ENCODE peak calls at places on chromosomes 12 and 14, in four cellular contexts. One of them, this sample, is unnamed.

GRCh38 chr14:55771242-55772025 is 191.4 kb downstream of the KTN1 start:
- DNase-seq in IMR-90: no peak
- DNase-seq in mesenchymal stem cell: no peak
- DNase-seq in H9: no peak
- DNase-seq in this sample: no peak

GRCh38 chr12:30440826-30441602 is 254.7 kb downstream of the IPO8 start:
- DNase-seq in IMR-90: peak
- DNase-seq in mesenchymal stem cell: peak
- DNase-seq in H9: peak
- DNase-seq in this sample: peak

GRCh38 chr12:68805592-68806120 is 2.3 kb upstream of the MDM2 start:
- DNase-seq in IMR-90: peak
- DNase-seq in mesenchymal stem cell: no peak
- DNase-seq in H9: no peak
- DNase-seq in this sample: no peak

GRCh38 chr14:52536269-52536668 is 16.0 kb downstream of the TXNDC16 start:
- DNase-seq in IMR-90: no peak
- DNase-seq in mesenchymal stem cell: no peak
- DNase-seq in H9: no peak
- DNase-seq in this sample: no peak

GRCh38 chr14:53236708-53237107 is 83.6 kb upstream of the DDHD1 start:
- DNase-seq in IMR-90: no peak
- DNase-seq in mesenchymal stem cell: no peak
- DNase-seq in H9: no peak
- DNase-seq in this sample: peak

GRCh38 chr12:63220921-63221320 is 69.9 kb upstream of the AVPR1A start:
- DNase-seq in IMR-90: no peak
- DNase-seq in mesenchymal stem cell: no peak
- DNase-seq in H9: no peak
- DNase-seq in this sample: no peak

GRCh38 chr12:116508145-116509121 is 50.7 kb upstream of the MAP1LC3B2 start:
- DNase-seq in IMR-90: no peak
- DNase-seq in mesenchymal stem cell: peak
- DNase-seq in H9: peak
- DNase-seq in this sample: peak

GRCh38 chr14:22848391-22849164 is 12.2 kb downstream of the MMP14 start:
- DNase-seq in IMR-90: peak
- DNase-seq in mesenchymal stem cell: peak
- DNase-seq in H9: peak
- DNase-seq in this sample: peak

GRCh38 chr12:9615420-9616135 is 7.9 kb upstream of the KLRB1 start:
- DNase-seq in IMR-90: no peak
- DNase-seq in mesenchymal stem cell: no peak
- DNase-seq in H9: no peak
- DNase-seq in this sample: no peak

GRCh38 chr14:22685467-22685866 is 41.3 kb upstream of the OR6J1 start:
- DNase-seq in IMR-90: no peak
- DNase-seq in mesenchymal stem cell: no peak
- DNase-seq in H9: no peak
- DNase-seq in this sample: peak

GRCh38 chr12:102730996-102731395 is 186.0 kb downstream of the PAH start:
- DNase-seq in IMR-90: no peak
- DNase-seq in mesenchymal stem cell: no peak
- DNase-seq in H9: peak
- DNase-seq in this sample: peak
- H3K4ac ChIP-seq in IMR-90: no peak
- H3K4ac ChIP-seq in mesenchymal stem cell: no peak
- H3K4ac ChIP-seq in H9: no peak
- H3K4ac ChIP-seq in this sample: no peak

DNA sequence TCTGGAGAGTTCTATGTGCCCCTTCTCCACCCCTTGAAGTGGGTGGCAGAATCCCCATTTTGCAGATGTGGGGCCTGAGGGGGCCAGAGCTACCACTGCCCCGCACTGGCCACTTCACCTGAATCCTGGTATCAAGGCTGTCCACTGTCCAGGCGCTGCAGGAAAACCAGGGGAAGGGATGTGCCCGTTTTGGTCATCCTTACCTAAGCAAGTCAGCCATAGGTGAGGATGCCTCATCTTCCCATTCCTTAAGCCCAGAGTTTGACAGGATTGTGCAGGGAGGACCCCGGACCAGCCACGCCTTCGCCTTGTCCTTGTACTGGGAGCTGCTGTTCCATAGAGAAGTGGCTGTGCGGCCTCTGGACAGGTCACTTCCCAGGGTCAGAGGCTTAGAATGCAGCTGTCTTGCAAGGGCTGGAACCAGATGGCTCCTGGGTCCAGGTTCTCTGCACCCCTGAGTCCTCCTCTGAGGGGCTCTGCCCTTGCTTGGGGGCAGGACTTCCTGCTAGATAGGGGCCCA is 54.6 kb upstream of the RIN3 start:
- DNase-seq in IMR-90: no peak
- DNase-seq in mesenchymal stem cell: no peak
- DNase-seq in H9: peak
- DNase-seq in this sample: no peak
- H3K4me2 ChIP-seq in IMR-90: no peak
- H3K4me2 ChIP-seq in mesenchymal stem cell: no peak
- H3K4me2 ChIP-seq in H9: no peak
- H3K4me2 ChIP-seq in this sample: no peak

GRCh38 chr12:124286946-124287345 is 7.9 kb upstream of the RFLNA start:
- DNase-seq in IMR-90: no peak
- DNase-seq in mesenchymal stem cell: no peak
- DNase-seq in H9: no peak
- DNase-seq in this sample: no peak
- H2BK15ac ChIP-seq in IMR-90: no peak
- H2BK15ac ChIP-seq in mesenchymal stem cell: no peak
- H2BK15ac ChIP-seq in H9: no peak
- H2BK15ac ChIP-seq in this sample: no peak

GRCh38 chr12:108611884-108612415 is 14.1 kb upstream of the TMEM119 start:
- DNase-seq in IMR-90: peak
- DNase-seq in mesenchymal stem cell: peak
- DNase-seq in H9: peak
- DNase-seq in this sample: peak

GRCh38 chr12:108614639-108615038 is 16.8 kb upstream of the TMEM119 start:
- DNase-seq in IMR-90: no peak
- DNase-seq in mesenchymal stem cell: no peak
- DNase-seq in H9: no peak
- DNase-seq in this sample: no peak

GRCh38 chr12:108612788-108613282 is 15.0 kb upstream of the TMEM119 start:
- DNase-seq in IMR-90: no peak
- DNase-seq in mesenchymal stem cell: no peak
- DNase-seq in H9: peak
- DNase-seq in this sample: peak

GRCh38 chr12:108614041-108614440 is 16.2 kb upstream of the TMEM119 start:
- DNase-seq in IMR-90: no peak
- DNase-seq in mesenchymal stem cell: no peak
- DNase-seq in H9: no peak
- DNase-seq in this sample: no peak

DNA sequence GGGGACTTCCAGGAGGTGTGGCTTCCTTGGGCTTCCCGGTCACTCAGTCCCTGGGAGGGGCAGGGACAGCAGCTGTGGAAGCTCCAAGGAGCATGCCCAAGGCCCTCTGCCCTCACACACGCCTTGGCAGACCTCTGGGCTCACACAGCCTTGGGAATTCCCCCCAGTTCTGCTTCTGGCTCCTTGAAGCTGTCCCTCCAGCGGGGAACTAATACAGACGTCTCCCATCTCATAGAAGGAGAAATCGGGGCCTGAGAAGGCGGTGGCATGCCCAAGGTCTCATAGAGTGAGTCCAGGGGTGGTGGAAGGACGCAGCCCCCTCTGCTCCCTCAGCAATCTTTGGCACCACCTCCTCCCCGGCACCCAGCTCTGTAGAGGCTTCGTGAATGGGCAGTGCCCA is 15.7 kb upstream of the TMEM119 start:
- DNase-seq in IMR-90: no peak
- DNase-seq in mesenchymal stem cell: peak
- DNase-seq in H9: no peak
- DNase-seq in this sample: no peak
- H3K4ac ChIP-seq in IMR-90: peak
- H3K4ac ChIP-seq in mesenchymal stem cell: peak
- H3K4ac ChIP-seq in H9: no peak
- H3K4ac ChIP-seq in this sample: no peak

GRCh38 chr12:108724890-108725151 is 6.5 kb downstream of the CORO1C start:
- DNase-seq in IMR-90: no peak
- DNase-seq in mesenchymal stem cell: no peak
- DNase-seq in H9: no peak
- DNase-seq in this sample: no peak
- H3K4me2 ChIP-seq in IMR-90: peak
- H3K4me2 ChIP-seq in mesenchymal stem cell: no peak
- H3K4me2 ChIP-seq in H9: no peak
- H3K4me2 ChIP-seq in this sample: no peak

GRCh38 chr12:132459270-132459669 is 30.7 kb upstream of the FBRSL1 start:
- DNase-seq in IMR-90: no peak
- DNase-seq in mesenchymal stem cell: no peak
- DNase-seq in H9: no peak
- DNase-seq in this sample: no peak
- H2BK15ac ChIP-seq in IMR-90: no peak
- H2BK15ac ChIP-seq in mesenchymal stem cell: no peak
- H2BK15ac ChIP-seq in H9: no peak
- H2BK15ac ChIP-seq in this sample: no peak

GRCh38 chr12:113097716-113098427 is 37.7 kb downstream of the RASAL1 start:
- DNase-seq in IMR-90: no peak
- DNase-seq in mesenchymal stem cell: peak
- DNase-seq in H9: peak
- DNase-seq in this sample: peak
- H3K4ac ChIP-seq in IMR-90: no peak
- H3K4ac ChIP-seq in mesenchymal stem cell: no peak
- H3K4ac ChIP-seq in H9: no peak
- H3K4ac ChIP-seq in this sample: no peak

GRCh38 chr12:33480366-33480765 is 40.7 kb upstream of the SYT10 start:
- DNase-seq in IMR-90: no peak
- DNase-seq in mesenchymal stem cell: no peak
- DNase-seq in H9: no peak
- DNase-seq in this sample: no peak

GRCh38 chr12:33488036-33488435 is 48.4 kb upstream of the SYT10 start:
- DNase-seq in IMR-90: no peak
- DNase-seq in mesenchymal stem cell: no peak
- DNase-seq in H9: no peak
- DNase-seq in this sample: no peak

GRCh38 chr12:33484161-33484560 is 44.5 kb upstream of the SYT10 start:
- DNase-seq in IMR-90: no peak
- DNase-seq in mesenchymal stem cell: no peak
- DNase-seq in H9: no peak
- DNase-seq in this sample: peak

DNA sequence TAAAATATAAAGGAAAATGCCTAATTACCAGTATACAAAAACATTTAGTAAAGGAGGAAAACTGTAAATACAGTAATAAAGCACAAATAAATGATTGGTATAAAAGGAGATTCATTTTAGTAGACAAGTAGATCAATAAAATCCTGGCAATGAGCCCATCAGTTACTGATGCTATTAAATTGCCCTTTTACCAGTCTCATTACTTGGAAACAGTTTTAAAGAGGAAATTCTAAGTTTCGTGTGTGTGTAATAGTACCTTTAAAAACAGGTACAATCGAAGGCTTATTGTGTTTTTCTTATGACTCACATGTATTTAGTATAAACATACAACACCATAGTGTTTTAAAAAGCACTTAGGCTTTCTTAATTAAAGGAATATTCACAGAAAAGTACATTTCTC is 46.4 kb upstream of the SYT10 start:
- DNase-seq in IMR-90: no peak
- DNase-seq in mesenchymal stem cell: no peak
- DNase-seq in H9: no peak
- DNase-seq in this sample: no peak
- H3K4me2 ChIP-seq in IMR-90: no peak
- H3K4me2 ChIP-seq in mesenchymal stem cell: no peak
- H3K4me2 ChIP-seq in H9: no peak
- H3K4me2 ChIP-seq in this sample: no peak

GRCh38 chr14:99717682-99718013 is 33.5 kb downstream of the CYP46A1 start:
- DNase-seq in IMR-90: no peak
- DNase-seq in mesenchymal stem cell: no peak
- DNase-seq in H9: no peak
- DNase-seq in this sample: no peak

GRCh38 chr14:99716091-99716849 is 32.2 kb downstream of the CYP46A1 start:
- DNase-seq in IMR-90: no peak
- DNase-seq in mesenchymal stem cell: no peak
- DNase-seq in H9: peak
- DNase-seq in this sample: no peak

GRCh38 chr14:99715266-99716000 is 31.3 kb downstream of the CYP46A1 start:
- DNase-seq in IMR-90: no peak
- DNase-seq in mesenchymal stem cell: no peak
- DNase-seq in H9: peak
- DNase-seq in this sample: no peak

GRCh38 chr14:99718031-99718810 is 34.1 kb downstream of the CYP46A1 start:
- DNase-seq in IMR-90: no peak
- DNase-seq in mesenchymal stem cell: no peak
- DNase-seq in H9: peak
- DNase-seq in this sample: no peak

GRCh38 chr14:99716850-99717681 is 33.0 kb downstream of the CYP46A1 start:
- DNase-seq in IMR-90: no peak
- DNase-seq in mesenchymal stem cell: no peak
- DNase-seq in H9: no peak
- DNase-seq in this sample: no peak
- H2BK15ac ChIP-seq in IMR-90: no peak
- H2BK15ac ChIP-seq in mesenchymal stem cell: no peak
- H2BK15ac ChIP-seq in H9: no peak
- H2BK15ac ChIP-seq in this sample: no peak